ENCODE peak calls at places on chromosomes 6 and 20, in seven cellular contexts. C, H, B, X, Q, R and E are unnamed samples.

GRCh38 chr6:133553652-133554051 is 312.5 kb downstream of the EYA4 start:
- DNase-seq in C (no peak), H (peak; percentile 40), B (peak; percentile 67), X (no peak), Q (no peak), R (peak; percentile 38), E (no peak)

GRCh38 chr6:14134211-14134910 is 16.8 kb downstream of the CD83 start:
- DNase-seq in C (no peak), H (no peak), B (no peak), X (no peak), Q (no peak), R (no peak), E (no peak)

GRCh38 chr20:50931306-50932015 is at the start of gene ADNP:
- DNase-seq in C (peak; percentile 80), H (peak; percentile 94), B (peak; percentile 92), X (peak; percentile 82), Q (peak; percentile 87), R (peak; percentile 89), E (peak; percentile 93)

GRCh38 chr6:54291738-54292137 is 16.5 kb upstream of the TINAG start:
- DNase-seq in C (no peak), H (no peak), B (no peak), X (no peak), Q (no peak), R (no peak), E (no peak)

GRCh38 chr6:116465246-116465645 is 4.1 kb downstream of the CALHM6 start:
- DNase-seq in C (no peak), H (no peak), B (no peak), X (no peak), Q (no peak), R (no peak), E (no peak)

GRCh38 chr6:136945626-136946235 is 23.6 kb downstream of the SLC35D3 start:
- DNase-seq in C (no peak), H (no peak), B (no peak), X (no peak), Q (no peak), R (no peak), E (no peak)

GRCh38 chr6:340991-341827 is 48.9 kb downstream of the DUSP22 start:
- DNase-seq in C (no peak), H (no peak), B (peak; percentile 5), X (no peak), Q (no peak), R (no peak), E (no peak)

GRCh38 chr6:144873653-144874378 is 588.7 kb downstream of the UTRN start:
- DNase-seq in C (no peak), H (no peak), B (no peak), X (no peak), Q (no peak), R (no peak), E (no peak)

GRCh38 chr20:9220874-9221547 is 152.1 kb downstream of the PLCB4 start:
- DNase-seq in C (no peak), H (no peak), B (no peak), X (no peak), Q (no peak), R (no peak), E (no peak)

GRCh38 chr6:41306187-41306854 is 19.8 kb upstream of the TREM1 start:
- DNase-seq in C (no peak), H (no peak), B (peak; percentile 70), X (no peak), Q (peak; percentile 38), R (peak; percentile 52), E (no peak)

GRCh38 chr6:144602523-144603180 is 317.5 kb downstream of the UTRN start:
- DNase-seq in C (no peak), H (no peak), B (no peak), X (no peak), Q (no peak), R (no peak), E (no peak)

GRCh38 chr6:105476978-105477377 is 74.1 kb upstream of the PREP start:
- DNase-seq in C (no peak), H (no peak), B (no peak), X (no peak), Q (no peak), R (no peak), E (no peak)

GRCh38 chr6:28082939-28083338 is 2.6 kb downstream of the ZNF165 start:
- DNase-seq in C (no peak), H (no peak), B (no peak), X (no peak), Q (no peak), R (no peak), E (no peak)

GRCh38 chr20:61320617-61321200 is 68.6 kb downstream of the CDH4 start:
- DNase-seq in C (no peak), H (no peak), B (no peak), X (no peak), Q (no peak), R (no peak), E (no peak)

GRCh38 chr6:80767808-80768207 is 661.3 kb downstream of the BCKDHB start:
- DNase-seq in C (no peak), H (peak; percentile 16), B (no peak), X (no peak), Q (no peak), R (peak; percentile 6), E (no peak)

GRCh38 chr20:41279546-41280225 is 37.8 kb downstream of the ZHX3 start:
- DNase-seq in C (no peak), H (no peak), B (no peak), X (no peak), Q (no peak), R (no peak), E (no peak)